ENCODE peak calls at places on chromosomes 7 and 10, in four cellular contexts. D is left ventricle myocardium inferior, F is right lobe of liver, Y is left lung. H is an unnamed sample. For H3K4me1, the result is how much of the 10 kb centered on the place peaks cover.

GRCh38 chr7:84714765-84715164 is 472.1 kb downstream of the SEMA3D start:
- DNase-seq in F (no peak), Y (no peak), D (no peak), H (no peak)

GRCh38 chr10:122033224-122033926 is 44.4 kb downstream of the TACC2 start:
- DNase-seq in Y (peak), D (no peak), F (no peak), H (no peak)

GRCh38 chr7:139850906-139851305 is 21.8 kb downstream of the TBXAS1 start:
- DNase-seq in Y (no peak), D (no peak), F (no peak), H (no peak)

GRCh38 chr7:47743898-47744612 is 162.1 kb upstream of the TNS3 start:
- DNase-seq in Y (no peak), D (no peak), F (no peak), H (no peak)

GRCh38 chr10:76649723-76650127 is 987.9 kb downstream of the KCNMA1 start:
- DNase-seq in F (no peak), D (no peak), Y (no peak), H (no peak)

GRCh38 chr7:76257973-76258372 is 44.5 kb upstream of the HSPB1 start:
- DNase-seq in F (no peak), D (no peak), Y (no peak), H (no peak)

GRCh38 chr7:92461027-92462003 is 14.0 kb downstream of the GATAD1 start:
- DNase-seq in Y (no peak), F (no peak), D (no peak), H (no peak)

GRCh38 chr7:12796397-12797136 is 109.1 kb downstream of the ARL4A start:
- DNase-seq in D (no peak), F (no peak), Y (no peak), H (no peak)

GRCh38 chr10:92712016-92712889 is 22.5 kb downstream of the HHEX start:
- DNase-seq in F (no peak), D (no peak), Y (no peak), H (no peak)

GRCh38 chr10:48251525-48252353 is 22.8 kb downstream of the FRMPD2 start:
- DNase-seq in F (no peak), Y (no peak), D (no peak), H (peak)
- H3K4me1 ChIP-seq in F (under half), Y (under half), D (half or more), H (under half)

DNA sequence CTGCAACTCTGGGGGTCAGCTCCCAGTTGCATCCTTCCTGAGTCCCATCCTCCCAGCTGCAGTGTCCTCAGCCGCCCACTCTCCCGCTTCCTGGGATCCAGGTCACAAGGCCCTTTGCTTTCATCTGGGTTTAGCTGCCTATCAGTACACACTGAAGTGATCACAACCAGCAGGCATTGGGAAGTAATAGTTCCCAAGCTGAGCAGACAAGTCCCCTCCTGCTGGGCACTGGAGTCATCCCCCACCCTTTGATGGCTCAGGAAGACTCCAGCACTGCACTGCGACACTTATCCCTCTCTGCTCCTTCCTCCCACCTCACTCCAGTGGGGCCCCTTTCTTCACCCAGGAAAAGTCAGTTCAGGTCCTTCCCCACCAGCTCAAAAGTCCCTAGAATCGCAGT is 49.4 kb upstream of the KCNMA1 start:
- DNase-seq in Y (no peak), D (no peak), F (no peak), H (no peak)
- H3K4me3 ChIP-seq in Y (no peak), D (no peak), F (no peak), H (no peak)

GRCh38 chr10:1142596-1142995 is 86.4 kb downstream of the WDR37 start:
- DNase-seq in Y (no peak), D (no peak), F (no peak), H (no peak)
- TF ChIP-seq CTCF in Y (no peak), D (no peak), F (no peak), H (no peak)

DNA sequence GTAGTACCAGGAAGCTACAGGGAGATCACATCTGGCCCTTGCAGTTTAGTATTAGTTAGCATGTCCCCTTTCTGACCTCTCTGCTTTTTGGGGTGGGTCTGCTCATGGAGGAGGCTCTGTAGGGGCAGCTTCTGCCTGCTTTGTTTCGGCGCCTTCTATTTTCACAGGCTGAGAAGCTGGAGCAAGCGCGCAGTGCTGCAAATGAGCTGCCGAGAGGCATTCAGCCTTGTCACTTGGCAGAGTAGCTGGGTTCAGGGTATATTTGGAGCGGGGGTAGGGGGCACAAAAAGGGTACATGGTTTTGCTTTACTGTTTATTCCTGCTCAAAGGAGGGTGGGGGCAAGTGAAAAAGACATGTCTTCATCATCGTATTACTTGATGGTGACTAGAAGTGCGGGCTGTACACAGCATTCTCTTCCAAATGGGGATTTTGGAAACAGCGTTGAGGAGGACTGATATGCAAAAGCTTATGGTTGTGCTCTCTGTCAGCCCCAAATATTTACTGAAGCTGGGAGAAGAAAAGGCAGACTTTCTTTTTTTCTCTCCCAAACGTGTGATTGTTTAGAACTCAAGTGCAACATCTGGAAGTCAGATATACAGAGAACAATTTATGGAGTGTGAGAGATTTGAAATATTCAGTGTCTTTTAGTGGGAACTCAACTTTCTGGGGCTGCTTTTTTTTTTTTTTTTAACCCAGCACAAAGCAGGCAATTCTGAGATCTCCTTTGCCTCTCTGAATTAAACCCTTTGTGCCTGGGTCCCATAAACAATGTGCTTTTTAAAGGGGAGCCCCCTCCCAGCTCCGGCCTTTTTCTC is 146.5 kb downstream of the CELF2 start:
- DNase-seq in D (peak), Y (no peak), F (no peak), H (no peak)
- H3K4me1 ChIP-seq in D (half or more), Y (under half), F (under half), H (under half)

DNA sequence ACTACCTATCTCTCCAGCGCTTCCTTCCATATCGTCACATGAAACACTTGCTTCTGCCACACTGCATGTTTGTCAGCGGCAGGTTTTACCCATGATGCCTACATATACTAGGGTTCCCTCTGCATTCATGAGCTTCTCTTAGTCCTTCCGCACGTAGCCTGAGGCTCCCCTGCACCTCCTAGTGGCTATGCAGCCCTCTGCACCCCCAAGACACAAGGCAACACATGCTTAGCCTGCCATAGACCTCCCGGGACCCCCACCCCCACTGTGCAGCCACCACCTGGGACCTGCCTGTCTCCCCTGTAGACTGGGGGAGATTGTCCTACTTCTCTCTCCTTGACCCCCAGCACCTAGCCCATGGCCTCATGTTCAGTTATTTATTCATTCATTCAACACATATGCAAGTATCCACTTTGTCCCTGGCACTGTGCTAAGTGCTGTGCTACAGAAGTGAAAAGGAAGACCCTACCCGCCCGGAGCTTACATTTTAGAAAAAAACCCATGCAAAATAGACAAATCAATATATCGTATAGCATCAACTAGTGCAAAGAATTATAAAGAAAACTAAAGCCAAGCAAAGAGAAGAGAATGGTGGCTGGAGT is 23.5 kb downstream of the TMEM273 start:
- DNase-seq in D (no peak), Y (no peak), F (peak), H (no peak)
- H3K4me3 ChIP-seq in D (no peak), Y (no peak), F (no peak), H (no peak)

H was measured in pancreas.